ENCODE peak calls at places on chromosome 16, in eight cellular contexts. O, V, N, U, R, Z, C and P are unnamed samples.

GRCh38 chr16:84174396-84174795 is 12.5 kb downstream of the TAF1C start:
- DNase-seq in O (no peak), V (no peak), N (no peak), U (no peak), R (no peak), Z (no peak), C (no peak), P (no peak)

GRCh38 chr16:10699756-10700155 is 5.0 kb upstream of the TEKT5 start:
- DNase-seq in O (no peak), V (no peak), N (no peak), U (no peak), R (no peak), Z (no peak), C (no peak), P (no peak)

GRCh38 chr16:84406006-84406963 is 37.9 kb downstream of the ATP2C2 start:
- DNase-seq in O (no peak), V (no peak), N (no peak), U (no peak), R (no peak), Z (peak; percentile 38), C (no peak), P (no peak)

GRCh38 chr16:27436921-27437650 is 35.1 kb downstream of the IL21R start:
- DNase-seq in O (no peak), V (no peak), N (peak; percentile 36), U (no peak), R (no peak), Z (no peak), C (no peak), P (no peak)

GRCh38 chr16:10827691-10828341 is 9.2 kb upstream of the TVP23A start:
- DNase-seq in O (peak; percentile 54), V (peak; percentile 82), N (no peak), U (peak; percentile 51), R (peak; percentile 52), Z (no peak), C (no peak), P (no peak)

GRCh38 chr16:78484509-78485058 is 385.1 kb downstream of the WWOX start:
- DNase-seq in O (no peak), V (no peak), N (no peak), U (no peak), R (no peak), Z (no peak), C (no peak), P (no peak)

GRCh38 chr16:49810769-49811315 is 45.1 kb downstream of the ZNF423 start:
- DNase-seq in O (no peak), V (no peak), N (no peak), U (no peak), R (no peak), Z (no peak), C (no peak), P (no peak)

GRCh38 chr16:85253127-85253941 is 141.1 kb upstream of the CIBAR2 start:
- DNase-seq in O (no peak), V (peak; percentile 92), N (no peak), U (no peak), R (peak; percentile 56), Z (peak; percentile 89), C (peak; percentile 65), P (peak; percentile 38)

GRCh38 chr16:57592591-57593003 is 35.8 kb upstream of the ADGRG1 start:
- DNase-seq in O (no peak), V (peak; percentile 28), N (peak; percentile 36), U (no peak), R (no peak), Z (no peak), C (no peak), P (peak; percentile 39)

GRCh38 chr16:19522369-19523159 is 666 bp upstream of the GDE1 start:
- DNase-seq in O (no peak), V (no peak), N (no peak), U (no peak), R (no peak), Z (no peak), C (no peak), P (no peak)

GRCh38 chr16:3009568-3010390 is 2.9 kb upstream of the CLDN9 start:
- DNase-seq in O (no peak), V (no peak), N (peak; percentile 89), U (no peak), R (no peak), Z (no peak), C (peak; percentile 88), P (no peak)

GRCh38 chr16:85891033-85891775 is 7.8 kb upstream of the IRF8 start:
- DNase-seq in O (no peak), V (no peak), N (no peak), U (no peak), R (peak; percentile 51), Z (no peak), C (no peak), P (no peak)

GRCh38 chr16:81500833-81501521 is 56.4 kb downstream of the CMIP start:
- DNase-seq in O (no peak), V (no peak), N (no peak), U (no peak), R (no peak), Z (no peak), C (no peak), P (no peak)

GRCh38 chr16:11056989-11057645 is 112.8 kb downstream of the CLEC16A start:
- DNase-seq in O (no peak), V (no peak), N (no peak), U (no peak), R (no peak), Z (no peak), C (no peak), P (no peak)

GRCh38 chr16:49608095-49608494 is 234.5 kb downstream of the C16orf78 start:
- DNase-seq in O (no peak), V (no peak), N (no peak), U (no peak), R (no peak), Z (no peak), C (peak; percentile 46), P (no peak)

GRCh38 chr16:23045025-23045424 is 104.2 kb downstream of the USP31 start:
- DNase-seq in O (no peak), V (no peak), N (no peak), U (no peak), R (no peak), Z (no peak), C (no peak), P (no peak)
- H3K9me3 ChIP-seq in O (no peaks in the 10 kb centered on the region), V (no peaks in the 10 kb centered on the region), N (no peaks in the 10 kb centered on the region), U (no peaks in the 10 kb centered on the region), R (no peaks in the 10 kb centered on the region), Z (no peaks in the 10 kb centered on the region), C (no peaks in the 10 kb centered on the region), P (peaks cover 6% of the 10 kb centered on the region)

GRCh38 chr16:35306915-35307314 is 1847.5 kb downstream of the TP53TG3F start:
- DNase-seq in O (no peak), V (no peak), N (no peak), U (no peak), R (no peak), Z (no peak), C (no peak), P (no peak)

GRCh38 chr16:35308674-35309073 is 1849.3 kb downstream of the TP53TG3F start:
- DNase-seq in O (no peak), V (no peak), N (no peak), U (no peak), R (no peak), Z (no peak), C (no peak), P (no peak)

GRCh38 chr16:35310999-35311398 is 1851.6 kb downstream of the TP53TG3F start:
- DNase-seq in O (no peak), V (peak; percentile 1), N (no peak), U (no peak), R (no peak), Z (no peak), C (no peak), P (no peak)

GRCh38 chr16:35302859-35303258 is 1843.4 kb downstream of the TP53TG3F start:
- DNase-seq in O (no peak), V (no peak), N (no peak), U (no peak), R (no peak), Z (no peak), C (no peak), P (no peak)

GRCh38 chr16:35305476-35305875 is 1846.1 kb downstream of the TP53TG3F start:
- DNase-seq in O (no peak), V (no peak), N (no peak), U (no peak), R (no peak), Z (no peak), C (no peak), P (no peak)
- H3K9me3 ChIP-seq in O (no peaks in the 10 kb centered on the region), V (peaks cover 4% of the 10 kb centered on the region), N (no peaks in the 10 kb centered on the region), U (no peaks in the 10 kb centered on the region), R (peaks cover 4% of the 10 kb centered on the region), Z (peaks cover 2% of the 10 kb centered on the region), C (peaks cover under 1% of the 10 kb centered on the region), P (peaks cover 5% of the 10 kb centered on the region)

GRCh38 chr16:595094-595528 is 5.2 kb downstream of the RAB40C start:
- DNase-seq in O (no peak), V (no peak), N (no peak), U (no peak), R (no peak), Z (no peak), C (no peak), P (no peak)
- H3K9me3 ChIP-seq in O (no peaks in the 10 kb centered on the region), V (no peaks in the 10 kb centered on the region), N (no peaks in the 10 kb centered on the region), U (no peaks in the 10 kb centered on the region), R (no peaks in the 10 kb centered on the region), Z (no peaks in the 10 kb centered on the region), C (no peaks in the 10 kb centered on the region), P (no peaks in the 10 kb centered on the region)

GRCh38 chr16:75682308-75682707 is 5.5 kb upstream of the CPHXL2 start:
- DNase-seq in O (no peak), V (no peak), N (no peak), U (no peak), R (no peak), Z (no peak), C (no peak), P (no peak)
- H3K9me3 ChIP-seq in O (no peaks in the 10 kb centered on the region), V (no peaks in the 10 kb centered on the region), N (peaks cover 10% of the 10 kb centered on the region), U (no peaks in the 10 kb centered on the region), R (no peaks in the 10 kb centered on the region), Z (no peaks in the 10 kb centered on the region), C (no peaks in the 10 kb centered on the region), P (no peaks in the 10 kb centered on the region)

DNA sequence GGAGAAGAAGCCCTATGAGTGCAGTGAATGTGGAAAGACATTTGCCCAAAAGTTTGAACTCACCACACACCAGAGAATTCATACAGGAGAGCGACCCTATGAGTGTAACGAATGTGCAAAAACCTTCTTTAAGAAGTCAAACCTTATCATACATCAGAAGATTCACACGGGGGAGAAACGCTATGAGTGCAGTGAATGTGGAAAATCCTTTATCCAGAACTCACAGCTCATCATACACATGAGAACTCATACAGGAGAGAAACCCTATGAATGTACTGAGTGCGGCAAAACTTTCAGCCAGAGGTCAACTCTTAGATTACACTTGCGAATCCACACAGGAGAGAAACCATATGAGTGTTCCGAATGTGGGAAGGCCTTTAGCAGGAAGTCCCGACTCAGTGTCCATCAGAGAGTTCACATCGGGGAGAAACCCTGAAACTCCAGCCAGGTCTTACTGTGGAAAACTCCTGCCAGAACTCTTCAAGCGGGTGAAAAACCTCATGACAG is 21.6 kb downstream of the ZFP1 start:
- DNase-seq in O (no peak), V (no peak), N (no peak), U (no peak), R (no peak), Z (no peak), C (no peak), P (no peak)
- H3K9me3 ChIP-seq in O (no peaks in the 10 kb centered on the region), V (peaks cover 51% of the 10 kb centered on the region), N (peaks cover 60% of the 10 kb centered on the region), U (peaks cover 70% of the 10 kb centered on the region), R (peaks cover 9% of the 10 kb centered on the region), Z (peaks cover 29% of the 10 kb centered on the region), C (peaks cover 13% of the 10 kb centered on the region), P (peaks cover 22% of the 10 kb centered on the region)

DNA sequence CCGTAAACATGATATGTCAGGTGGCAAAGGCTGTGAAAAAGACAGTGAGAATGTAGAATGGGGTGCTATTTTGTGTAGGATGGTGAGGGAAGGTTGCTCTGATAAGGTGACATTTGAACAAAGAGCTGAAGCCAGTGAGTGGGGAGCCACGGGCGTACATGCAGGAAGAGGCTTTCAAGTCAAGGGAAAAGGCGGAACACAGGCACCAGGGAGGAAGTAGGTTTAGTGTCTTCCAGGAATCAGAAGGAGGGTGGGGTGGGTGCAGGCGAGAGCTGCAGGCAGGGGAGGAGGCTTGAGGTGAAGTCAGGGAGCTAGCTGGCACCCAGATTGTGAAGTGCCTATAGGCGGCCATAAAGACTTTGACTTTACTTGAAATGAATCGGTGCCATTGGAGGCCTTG is 14.1 kb downstream of the ZFP90 start:
- DNase-seq in O (no peak), V (no peak), N (no peak), U (no peak), R (no peak), Z (no peak), C (no peak), P (no peak)
- H3K9me3 ChIP-seq in O (peaks cover 3% of the 10 kb centered on the region), V (peaks cover 73% of the 10 kb centered on the region), N (peaks cover 28% of the 10 kb centered on the region), U (peaks cover 91% of the 10 kb centered on the region), R (no peaks in the 10 kb centered on the region), Z (no peaks in the 10 kb centered on the region), C (no peaks in the 10 kb centered on the region), P (peaks cover 35% of the 10 kb centered on the region)